ENCODE peak calls at places on chromosomes 1 and 21, in eight cellular contexts. E is midbrain; K is NB4; Z is fibroblast of mammary gland; X is ovary; R is right cardiac atrium; S is stimulated activated CD8-positive, alpha-beta memory T cell treated with anti-CD3 and anti-CD28 coated beads, Interleukin-4, amount 100 ng/mL, for 24 hours; I is cardiac muscle cell. L is an unnamed sample.

GRCh38 chr21:36350282-36350910 is 30.4 kb downstream of the MORC3 start:
- DNase-seq in E (no peak), K (no peak), Z (peak; percentile 67), X (no peak), R (no peak), S (no peak), I (peak; percentile 57), L (peak; percentile 67)

GRCh38 chr1:31764307-31765040 is at the start of gene ADGRB2:
- DNase-seq in E (peak; percentile 21), K (peak; percentile 34), Z (no peak), X (peak; percentile 50), R (peak; percentile 72), S (no peak), I (no peak), L (no peak)

GRCh38 chr1:205473966-205474365 is 18.1 kb upstream of the BLACAT1 start:
- DNase-seq in E (no peak), K (no peak), Z (no peak), X (no peak), R (no peak), S (no peak), I (no peak), L (no peak)

GRCh38 chr1:117586747-117587478 is 18.9 kb upstream of the TENT5C start:
- DNase-seq in E (no peak), K (no peak), Z (no peak), X (no peak), R (no peak), S (no peak), I (no peak), L (no peak)

GRCh38 chr1:212814989-212815388 is 23.3 kb downstream of the TATDN3 start:
- DNase-seq in E (peak; percentile 71), K (peak; percentile 37), Z (peak; percentile 17), X (no peak), R (no peak), S (no peak), I (peak; percentile 21), L (no peak)

GRCh38 chr1:167784876-167785550 is 63.2 kb downstream of the MPZL1 start:
- DNase-seq in E (no peak), K (no peak), Z (peak; percentile 54), X (no peak), R (no peak), S (no peak), I (no peak), L (no peak)

GRCh38 chr1:210352575-210352974 is 23.9 kb downstream of the HHAT start:
- DNase-seq in E (no peak), K (no peak), Z (no peak), X (no peak), R (no peak), S (no peak), I (no peak), L (no peak)

GRCh38 chr21:44306926-44307687 is 7.3 kb downstream of the PFKL start:
- DNase-seq in E (no peak), K (no peak), Z (no peak), X (no peak), R (no peak), S (no peak), I (no peak), L (peak; percentile 46)

GRCh38 chr1:9843576-9843945 is 19.8 kb upstream of the CLSTN1 start:
- DNase-seq in E (no peak), K (no peak), Z (no peak), X (no peak), R (no peak), S (no peak), I (no peak), L (no peak)

GRCh38 chr1:14498839-14499238 is 99.6 kb upstream of the KAZN start:
- DNase-seq in E (no peak), K (no peak), Z (no peak), X (no peak), R (no peak), S (no peak), I (no peak), L (no peak)

GRCh38 chr1:200558866-200559459 is 61.6 kb downstream of the KIF14 start:
- DNase-seq in E (peak; percentile 54), K (peak; percentile 53), Z (peak; percentile 71), X (no peak), R (no peak), S (no peak), I (peak; percentile 76), L (peak; percentile 73)

GRCh38 chr1:84856871-84857270 is 36.1 kb downstream of the LPAR3 start:
- DNase-seq in E (no peak), K (no peak), Z (no peak), X (no peak), R (no peak), S (no peak), I (no peak), L (no peak)

GRCh38 chr1:94720091-94720793 is 99.9 kb upstream of the SLC44A3 start:
- DNase-seq in E (no peak), K (peak; percentile 94), Z (no peak), X (no peak), R (no peak), S (no peak), I (no peak), L (no peak)

GRCh38 chr1:4585216-4585615 is 69.2 kb upstream of the AJAP1 start:
- DNase-seq in E (no peak), K (peak; percentile 21), Z (no peak), X (no peak), R (no peak), S (peak; percentile 48), I (no peak), L (no peak)

GRCh38 chr1:222167896-222168295 is 380.0 kb downstream of the HHIPL2 start:
- DNase-seq in E (no peak), K (no peak), Z (peak; percentile 29), X (no peak), R (no peak), S (no peak), I (no peak), L (no peak)

GRCh38 chr1:53625049-53625448 is 113.9 kb downstream of the GLIS1 start:
- DNase-seq in E (no peak), K (no peak), Z (peak; percentile 98), X (no peak), R (no peak), S (no peak), I (peak; percentile 33), L (peak; percentile 38)

GRCh38 chr21:46097826-46098286 is at the start of gene COL6A2:
- DNase-seq in E (no peak), K (no peak), Z (peak; percentile 72), X (peak; percentile 85), R (peak; percentile 91), S (peak; percentile 50), I (peak; percentile 77), L (peak; percentile 65)

GRCh38 chr1:193070395-193070753 is 11.0 kb downstream of the RO60 start:
- DNase-seq in E (no peak), K (peak; percentile 45), Z (no peak), X (no peak), R (no peak), S (no peak), I (no peak), L (peak; percentile 19)

GRCh38 chr1:167090289-167090942 is at the start of gene GPA33:
- DNase-seq in E (no peak), K (peak; percentile 74), Z (no peak), X (no peak), R (no peak), S (no peak), I (no peak), L (no peak)

GRCh38 chr1:64995316-64995715 is 29.0 kb upstream of the JAK1 start:
- DNase-seq in E (no peak), K (no peak), Z (no peak), X (no peak), R (no peak), S (no peak), I (no peak), L (no peak)

GRCh38 chr1:157798211-157798610 is 21.3 kb upstream of the FCRL2 start:
- DNase-seq in E (no peak), K (no peak), Z (no peak), X (no peak), R (no peak), S (no peak), I (no peak), L (no peak)

GRCh38 chr1:150974580-150975478 is at the start of gene CERS2:
- DNase-seq in E (peak; percentile 80), K (peak; percentile 85), Z (peak; percentile 56), X (peak; percentile 83), R (peak; percentile 94), S (peak; percentile 58), I (peak; percentile 87), L (peak; percentile 78)

GRCh38 chr1:244255426-244255965 is 196.2 kb downstream of the ADSS2 start:
- DNase-seq in E (no peak), K (no peak), Z (no peak), X (no peak), R (no peak), S (no peak), I (no peak), L (no peak)

GRCh38 chr1:39649786-39650185 is 10.3 kb upstream of the HEYL start:
- DNase-seq in E (no peak), K (no peak), Z (no peak), X (no peak), R (peak; percentile 58), S (no peak), I (no peak), L (no peak)

GRCh38 chr21:46551636-46552241 is 53.1 kb downstream of the S100B start:
- DNase-seq in E (no peak), K (peak; percentile 41), Z (no peak), X (no peak), R (peak; percentile 71), S (no peak), I (no peak), L (no peak)

GRCh38 chr1:59150537-59151386 is 146.1 kb upstream of the FGGY start:
- DNase-seq in E (peak; percentile 30), K (peak; percentile 61), Z (peak; percentile 100), X (peak; percentile 79), R (peak; percentile 86), S (no peak), I (peak; percentile 98), L (peak; percentile 94)

GRCh38 chr1:224170748-224171478 is 12.1 kb upstream of the DEGS1 start:
- DNase-seq in E (no peak), K (no peak), Z (peak; percentile 24), X (no peak), R (no peak), S (no peak), I (peak; percentile 42), L (peak; percentile 36)

GRCh38 chr1:9891207-9891606 is 18.9 kb downstream of the CTNNBIP1 start:
- DNase-seq in E (no peak), K (no peak), Z (peak; percentile 33), X (no peak), R (no peak), S (no peak), I (no peak), L (no peak)

GRCh38 chr21:46397211-46397905 is 61.3 kb upstream of the DIP2A start:
- DNase-seq in E (no peak), K (no peak), Z (no peak), X (no peak), R (no peak), S (no peak), I (no peak), L (no peak)

GRCh38 chr1:180530501-180530900 is 28.1 kb upstream of the ACBD6 start:
- DNase-seq in E (no peak), K (no peak), Z (peak; percentile 57), X (no peak), R (no peak), S (no peak), I (peak; percentile 92), L (peak; percentile 93)

GRCh38 chr1:211908453-211908852 is 77.9 kb upstream of the LPGAT1 start:
- DNase-seq in E (no peak), K (peak; percentile 54), Z (no peak), X (no peak), R (no peak), S (no peak), I (no peak), L (no peak)

GRCh38 chr1:229920683-229921082 is 146.4 kb upstream of the GALNT2 start:
- DNase-seq in E (no peak), K (no peak), Z (no peak), X (no peak), R (no peak), S (no peak), I (no peak), L (no peak)

GRCh38 chr1:173149887-173150286 is 57.2 kb downstream of the TNFSF4 start:
- DNase-seq in E (no peak), K (peak; percentile 69), Z (peak; percentile 99), X (no peak), R (no peak), S (no peak), I (peak; percentile 97), L (peak; percentile 98)

GRCh38 chr1:200438911-200439310 is 29.1 kb upstream of the ZNF281 start:
- DNase-seq in E (no peak), K (no peak), Z (peak; percentile 40), X (no peak), R (no peak), S (no peak), I (no peak), L (peak; percentile 70)

L was measured in iris pigment epithelial cell.